ENCODE peak calls at places on chromosomes 2 and 18, in five cellular contexts. B, W, Q, E and H are unnamed samples.

GRCh38 chr2:117330611-117331010 is 483.9 kb upstream of the DDX18 start:
- DNase-seq in B (no peak), W (no peak), Q (no peak), E (no peak), H (no peak)

GRCh38 chr18:3625717-3626091 is 175.7 kb downstream of the TGIF1 start:
- DNase-seq in B (no peak), W (no peak), Q (no peak), E (no peak), H (no peak)

GRCh38 chr2:96733931-96734330 is 5.9 kb downstream of the LMAN2L start:
- DNase-seq in B (no peak), W (no peak), Q (no peak), E (no peak), H (no peak)

GRCh38 chr2:201793631-201794030 is 12.7 kb upstream of the CDK15 start:
- DNase-seq in B (no peak), W (no peak), Q (no peak), E (no peak), H (no peak)

GRCh38 chr2:160271166-160272086 is 71.4 kb upstream of the ITGB6 start:
- DNase-seq in B (no peak), W (no peak), Q (peak), E (no peak), H (no peak)

GRCh38 chr2:97913846-97914245 is 81.9 kb downstream of the TMEM131 start:
- DNase-seq in B (no peak), W (no peak), Q (no peak), E (no peak), H (no peak)

GRCh38 chr2:142218471-142218870 is 87.7 kb upstream of the LRP1B start:
- DNase-seq in B (no peak), W (peak), Q (no peak), E (no peak), H (no peak)

GRCh38 chr2:96485751-96486643 is 19.2 kb downstream of the NEURL3 start:
- DNase-seq in B (peak), W (peak), Q (peak), E (no peak), H (peak)

GRCh38 chr2:20671036-20671735 is 4.2 kb downstream of the GDF7 start:
- DNase-seq in B (no peak), W (no peak), Q (no peak), E (no peak), H (no peak)

GRCh38 chr2:233422050-233422639 is 67.9 kb downstream of the DGKD start:
- DNase-seq in B (peak), W (no peak), Q (no peak), E (peak), H (no peak)

GRCh38 chr2:85434677-85435076 is 16.2 kb downstream of the SH2D6 start:
- DNase-seq in B (peak), W (no peak), Q (no peak), E (no peak), H (no peak)

GRCh38 chr18:48996901-48997463 is 46.2 kb upstream of the SMAD7 start:
- DNase-seq in B (no peak), W (peak), Q (no peak), E (peak), H (peak)

GRCh38 chr2:127100261-127101047 is 6.5 kb downstream of the BIN1 start:
- DNase-seq in B (no peak), W (no peak), Q (peak), E (peak), H (no peak)

GRCh38 chr2:43127208-43127940 is 99.0 kb downstream of the ZFP36L2 start:
- DNase-seq in B (no peak), W (no peak), Q (peak), E (peak), H (no peak)

GRCh38 chr2:11264007-11264406 is 80.4 kb downstream of the ROCK2 start:
- DNase-seq in B (no peak), W (no peak), Q (no peak), E (no peak), H (no peak)

GRCh38 chr2:96819101-96819875 is 3.2 kb downstream of the CNNM3 start:
- DNase-seq in B (no peak), W (no peak), Q (no peak), E (no peak), H (no peak)

GRCh38 chr18:39149211-39149806 is 1583.7 kb upstream of the CELF4 start:
- DNase-seq in B (no peak), W (no peak), Q (no peak), E (no peak), H (no peak)

GRCh38 chr2:178419123-178419522 is 31.9 kb downstream of the PRKRA start:
- DNase-seq in B (no peak), W (no peak), Q (no peak), E (no peak), H (no peak)

GRCh38 chr2:31032475-31032874 is 105.8 kb downstream of the GALNT14 start:
- DNase-seq in B (no peak), W (peak), Q (no peak), E (no peak), H (no peak)

GRCh38 chr2:82023710-82024109 is 1719.2 kb upstream of the LRRTM1 start:
- DNase-seq in B (no peak), W (no peak), Q (no peak), E (no peak), H (no peak)

GRCh38 chr2:195363496-195363895 is 293.5 kb upstream of the SLC39A10 start:
- DNase-seq in B (no peak), W (peak), Q (no peak), E (no peak), H (no peak)

GRCh38 chr2:191701696-191702095 is 23.8 kb downstream of the NABP1 start:
- DNase-seq in B (no peak), W (peak), Q (no peak), E (no peak), H (no peak)

GRCh38 chr2:111896007-111896406 is 2.4 kb upstream of the MERTK start:
- DNase-seq in B (no peak), W (no peak), Q (no peak), E (no peak), H (no peak)

GRCh38 chr18:47594621-47595086 is 335.8 kb downstream of the SMAD2 start:
- DNase-seq in B (no peak), W (no peak), Q (no peak), E (no peak), H (no peak)

GRCh38 chr2:42053791-42054656 is 6.2 kb downstream of the PKDCC start:
- DNase-seq in B (peak), W (no peak), Q (peak), E (no peak), H (no peak)

GRCh38 chr2:142966281-142966680 is 88.8 kb downstream of the KYNU start:
- DNase-seq in B (no peak), W (no peak), Q (no peak), E (no peak), H (no peak)

GRCh38 chr2:238816296-238816695 is 31.6 kb upstream of the TWIST2 start:
- DNase-seq in B (no peak), W (no peak), Q (no peak), E (no peak), H (no peak)

GRCh38 chr2:241620419-241620769 is 16.6 kb downstream of the THAP4 start:
- DNase-seq in B (no peak), W (peak), Q (no peak), E (no peak), H (no peak)

GRCh38 chr18:73733376-73733775 is 414.3 kb downstream of the FBXO15 start:
- DNase-seq in B (no peak), W (no peak), Q (no peak), E (no peak), H (no peak)

GRCh38 chr2:97740590-97741182 is 27.3 kb downstream of the ZAP70 start:
- DNase-seq in B (peak), W (peak), Q (no peak), E (peak), H (no peak)

GRCh38 chr2:104432401-104432800 is 421.5 kb upstream of the POU3F3 start:
- DNase-seq in B (no peak), W (no peak), Q (no peak), E (no peak), H (no peak)

GRCh38 chr2:189163889-189164288 is 15.7 kb downstream of the COL5A2 start:
- DNase-seq in B (no peak), W (peak), Q (no peak), E (no peak), H (peak)
- H3K4me3 ChIP-seq in B (no peak), W (peak), Q (no peak), E (no peak), H (no peak)

DNA sequence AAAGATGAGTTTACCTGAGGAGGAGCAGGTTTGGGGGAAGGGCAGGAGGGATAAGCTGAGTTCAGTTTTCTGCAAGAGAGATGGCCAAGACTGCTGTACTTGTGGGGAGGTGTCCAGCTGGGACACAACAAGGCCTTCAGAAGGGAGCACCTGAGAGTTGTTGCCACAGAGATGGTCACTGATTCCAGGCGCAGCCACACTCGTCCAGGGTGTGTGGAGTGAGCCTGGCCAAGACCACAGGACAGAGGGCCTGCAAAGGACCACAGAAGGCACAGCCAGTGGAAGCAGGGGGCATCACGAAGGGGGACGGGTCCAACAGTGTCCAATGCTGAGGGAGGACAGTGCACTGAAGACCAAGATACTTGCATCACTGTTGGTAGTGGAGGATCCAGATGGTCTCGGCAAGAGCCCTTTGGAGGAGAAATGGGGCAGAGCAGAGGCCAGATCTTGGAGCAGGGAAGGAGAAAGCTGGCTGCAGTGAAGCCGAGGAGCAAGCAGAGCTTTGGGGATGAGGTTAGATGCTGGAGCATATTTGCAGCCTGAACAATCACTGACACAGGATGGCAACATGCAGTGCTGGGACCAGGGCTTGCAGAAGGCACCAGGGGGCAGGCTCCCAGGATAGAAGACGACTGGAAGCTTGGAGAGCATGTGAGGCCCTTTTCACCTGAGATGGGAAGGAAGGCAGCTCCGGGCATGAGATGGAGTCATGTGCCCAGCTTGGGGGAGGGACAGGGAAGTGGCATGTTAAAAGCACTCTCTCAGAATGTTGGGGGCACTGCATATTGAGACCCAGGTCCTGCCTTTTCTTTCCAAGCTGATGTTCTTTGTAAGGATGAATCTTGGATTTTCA is 214.0 kb downstream of the CYP26B1 start:
- DNase-seq in B (peak), W (no peak), Q (no peak), E (no peak), H (peak)
- TF ChIP-seq CTCF in B (no peak), W (peak), Q (no peak), E (peak), H (peak)

DNA sequence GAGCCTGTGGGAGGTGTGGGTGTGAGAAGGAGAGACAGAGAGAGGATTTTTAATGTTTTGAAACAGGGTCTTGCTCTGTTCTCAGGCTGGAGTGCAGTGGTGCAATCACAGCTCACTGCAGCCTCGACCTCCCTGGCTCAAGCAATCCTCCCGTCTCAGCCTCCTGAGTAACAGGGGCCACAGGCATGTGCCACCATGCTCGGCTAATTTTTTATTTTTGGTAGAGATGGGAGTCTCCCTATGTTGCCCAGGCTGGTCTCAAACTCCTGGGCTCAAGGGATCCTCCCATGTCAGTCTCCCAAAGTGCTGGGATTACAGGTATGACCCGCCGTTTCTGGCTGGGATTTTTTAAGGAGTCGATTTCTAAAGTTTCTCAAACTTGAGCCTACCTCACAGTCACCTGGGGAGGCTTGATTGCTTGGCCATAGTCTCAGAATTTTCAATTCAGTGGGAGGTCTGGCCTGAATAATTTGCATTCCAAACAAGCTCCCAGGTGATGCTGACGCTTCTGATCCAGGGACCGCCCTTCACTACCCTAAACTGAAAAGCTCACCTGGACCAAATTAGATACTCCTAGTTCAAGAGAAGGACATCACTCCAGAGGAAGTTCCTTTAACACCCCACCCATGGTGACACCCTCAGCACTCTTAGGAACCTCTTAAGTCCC is 70.8 kb upstream of the SLC1A4 start:
- DNase-seq in B (no peak), W (no peak), Q (no peak), E (no peak), H (no peak)
- H3K4me3 ChIP-seq in B (peak), W (peak), Q (peak), E (peak), H (peak)

DNA sequence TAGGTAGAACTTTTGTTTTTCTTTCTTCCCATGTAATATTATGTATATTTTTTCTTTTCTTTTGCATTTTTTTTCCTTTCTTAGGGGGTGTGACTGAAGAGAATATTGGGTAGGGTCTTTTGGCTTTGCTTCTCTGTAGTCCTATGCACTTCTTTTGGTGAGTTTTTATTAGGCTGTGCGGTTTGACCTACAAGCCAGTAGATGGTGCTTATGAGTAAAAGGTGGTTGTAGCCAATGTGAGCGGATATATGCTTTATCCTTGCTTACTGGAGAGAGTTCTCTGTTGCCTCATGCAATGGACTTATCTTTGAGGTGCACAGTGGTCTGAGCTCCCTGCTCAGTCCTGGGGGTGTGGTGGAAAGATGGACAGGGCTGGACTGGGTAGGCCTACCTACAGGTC is 52.7 kb downstream of the DSEL start:
- DNase-seq in B (no peak), W (no peak), Q (no peak), E (no peak), H (no peak)
- TF ChIP-seq CTCF in B (no peak), W (no peak), Q (no peak), E (no peak), H (no peak)

GRCh38 chr18:10379511-10379910 is 74.9 kb upstream of the APCDD1 start:
- DNase-seq in B (no peak), W (peak), Q (no peak), E (no peak), H (no peak)
- H3K4me3 ChIP-seq in B (no peak), W (no peak), Q (no peak), E (no peak), H (no peak)

GRCh38 chr18:62716679-62717058 is 1.3 kb downstream of the PHLPP1 start:
- DNase-seq in B (peak), W (no peak), Q (peak), E (peak), H (no peak)
- TF ChIP-seq CTCF in B (no peak), W (no peak), Q (no peak), E (peak), H (no peak)

GRCh38 chr2:151325696-151326095 is 31.7 kb upstream of the TNFAIP6 start:
- DNase-seq in B (no peak), W (no peak), Q (no peak), E (no peak), H (no peak)
- H3K4me3 ChIP-seq in B (no peak), W (no peak), Q (no peak), E (no peak), H (no peak)

GRCh38 chr2:179744341-179744740 is 117.1 kb downstream of the ZNF385B start:
- DNase-seq in B (no peak), W (no peak), Q (no peak), E (no peak), H (no peak)
- TF ChIP-seq CTCF in B (no peak), W (no peak), Q (no peak), E (no peak), H (no peak)

DNA sequence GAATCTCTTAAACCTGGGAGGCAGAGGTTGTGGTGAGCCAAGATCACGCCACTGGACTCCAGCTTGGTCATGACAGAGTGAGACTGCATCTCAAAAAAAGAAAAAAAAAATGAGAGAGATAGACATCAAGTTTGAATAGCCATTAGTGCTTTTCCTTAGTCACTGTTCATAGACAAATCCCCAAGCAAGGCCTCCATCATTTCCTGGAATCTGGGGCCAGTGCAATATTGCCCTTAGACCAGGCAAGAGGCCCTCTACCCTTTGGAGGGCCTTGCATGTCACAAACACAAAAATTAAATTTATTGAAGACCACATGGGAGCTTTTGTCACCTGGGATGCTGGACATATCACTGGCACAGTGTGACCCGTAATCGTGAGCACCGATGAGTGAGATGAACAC is 141.5 kb downstream of the B3GNT2 start:
- DNase-seq in B (no peak), W (no peak), Q (no peak), E (no peak), H (no peak)
- H3K4me3 ChIP-seq in B (no peak), W (no peak), Q (no peak), E (no peak), H (no peak)